ENCODE peak calls at places on chromosomes 6 and 20, in nine cellular contexts. Z, O, Y, Q, K, T, R, P and N are unnamed samples.

GRCh38 chr6:77762386-77762785 is 109.5 kb downstream of the MEI4 start:
- DNase-seq in Z (no peak), O (no peak), Y (no peak), Q (no peak), K (no peak), T (no peak), R (no peak), P (no peak), N (no peak)

GRCh38 chr6:161444464-161444863 is 170.6 kb upstream of the AGPAT4 start:
- DNase-seq in Z (peak), O (no peak), Y (no peak), Q (no peak), K (peak), T (peak), R (no peak), P (no peak), N (no peak)

GRCh38 chr6:129567374-129567773 is 142.6 kb downstream of the ARHGAP18 start:
- DNase-seq in Z (no peak), O (no peak), Y (no peak), Q (no peak), K (peak), T (peak), R (no peak), P (no peak), N (no peak)

GRCh38 chr20:20369353-20370086 is 1.6 kb downstream of the INSM1 start:
- DNase-seq in Z (no peak), O (peak), Y (no peak), Q (peak), K (peak), T (no peak), R (peak), P (no peak), N (no peak)

GRCh38 chr6:27608916-27609883 is 136.3 kb upstream of the ZNF184 start:
- DNase-seq in Z (no peak), O (peak), Y (peak), Q (no peak), K (no peak), T (peak), R (no peak), P (no peak), N (no peak)

GRCh38 chr6:3795836-3796395 is 44.4 kb upstream of the PXDC1 start:
- DNase-seq in Z (no peak), O (no peak), Y (no peak), Q (no peak), K (no peak), T (no peak), R (no peak), P (no peak), N (no peak)

GRCh38 chr20:45138451-45139300 is 14.4 kb upstream of the WFDC12 start:
- DNase-seq in Z (peak), O (peak), Y (no peak), Q (no peak), K (peak), T (no peak), R (no peak), P (no peak), N (peak)

GRCh38 chr6:26149240-26149639 is 62.0 kb downstream of the HFE start:
- DNase-seq in Z (no peak), O (no peak), Y (no peak), Q (no peak), K (no peak), T (no peak), R (no peak), P (no peak), N (no peak)